ENCODE peak calls at places on chromosomes 16 and 17, in six cellular contexts. A is CD8-positive, alpha-beta T cell; Z is EH; E is NCI-H1417; C is Peyer's patch; I is sigmoid colon. G is an unnamed sample.

GRCh38 chr16:72312862-72313261 is 140.9 kb upstream of the PMFBP1 start:
- DNase-seq in I (no peak), E (no peak), Z (peak), C (no peak), A (no peak), G (no peak)

GRCh38 chr17:6135216-6135615 is 65.0 kb downstream of the WSCD1 start:
- DNase-seq in E (no peak), Z (no peak), C (no peak), A (no peak), I (no peak), G (no peak)

GRCh38 chr16:70746708-70747424 is 54.1 kb downstream of the VAC14 start:
- DNase-seq in C (peak), Z (peak), I (peak), E (peak), A (no peak), G (no peak)

GRCh38 chr16:69890114-69890890 is 60.8 kb upstream of the CLEC18A start:
- DNase-seq in Z (peak), E (peak), A (no peak), C (peak), I (peak), G (no peak)

GRCh38 chr17:46894476-46895151 is 28.3 kb upstream of the GOSR2 start:
- DNase-seq in A (no peak), E (no peak), C (no peak), I (no peak), Z (peak), G (no peak)

GRCh38 chr16:79653337-79654000 is 52.9 kb upstream of the MAF start:
- DNase-seq in Z (no peak), A (no peak), C (no peak), E (no peak), I (no peak), G (no peak)

GRCh38 chr17:60538726-60539125 is 12.7 kb upstream of the APPBP2 start:
- DNase-seq in Z (no peak), E (no peak), I (no peak), A (no peak), C (no peak), G (no peak)

GRCh38 chr17:72760368-72760767 is 332.1 kb downstream of the SLC39A11 start:
- DNase-seq in I (no peak), Z (peak), A (no peak), C (no peak), E (no peak), G (no peak)

GRCh38 chr17:30858556-30859250 is 26.9 kb downstream of the ATAD5 start:
- DNase-seq in Z (no peak), I (no peak), A (no peak), C (no peak), E (no peak), G (no peak)

GRCh38 chr17:1946021-1946932 is 78.9 kb downstream of the RTN4RL1 start:
- DNase-seq in C (no peak), Z (no peak), A (no peak), I (no peak), E (no peak), G (no peak)

G was measured in GM20000.